ENCODE peak calls at places on chromosomes 12 and 14, in four cellular contexts. One of them, this sample, is unnamed.

GRCh38 chr12:80617733-80618132 is 89.7 kb upstream of the MYF6 start:
- DNase-seq in nucleus accumbens: no peak
- DNase-seq in cerebellar cortex: no peak
- DNase-seq in T47D: no peak
- DNase-seq in this sample: no peak

GRCh38 chr14:67964391-67964812 is 144.8 kb downstream of the RAD51B start:
- DNase-seq in nucleus accumbens: no peak
- DNase-seq in cerebellar cortex: no peak
- DNase-seq in T47D: peak; percentile 87
- DNase-seq in this sample: no peak

GRCh38 chr14:72291908-72292688 is 359.9 kb downstream of the RGS6 start:
- DNase-seq in nucleus accumbens: no peak
- DNase-seq in cerebellar cortex: peak; percentile 71
- DNase-seq in T47D: peak; percentile 77
- DNase-seq in this sample: peak; percentile 19

GRCh38 chr14:77648520-77649200 is 32.2 kb upstream of the SPTLC2 start:
- DNase-seq in nucleus accumbens: no peak
- DNase-seq in cerebellar cortex: no peak
- DNase-seq in T47D: no peak
- DNase-seq in this sample: no peak

GRCh38 chr14:52914295-52914694 is 36.6 kb downstream of the FERMT2 start:
- DNase-seq in nucleus accumbens: no peak
- DNase-seq in cerebellar cortex: no peak
- DNase-seq in T47D: no peak
- DNase-seq in this sample: no peak

GRCh38 chr14:64190974-64191502 is 103.1 kb downstream of the ESR2 start:
- DNase-seq in nucleus accumbens: no peak
- DNase-seq in cerebellar cortex: no peak
- DNase-seq in T47D: no peak
- DNase-seq in this sample: no peak

GRCh38 chr14:99742509-99743487 is 50.4 kb upstream of the EML1 start:
- DNase-seq in nucleus accumbens: no peak
- DNase-seq in cerebellar cortex: no peak
- DNase-seq in T47D: no peak
- DNase-seq in this sample: no peak

GRCh38 chr12:46893429-46893828 is 67.6 kb upstream of the SLC38A4 start:
- DNase-seq in nucleus accumbens: no peak
- DNase-seq in cerebellar cortex: no peak
- DNase-seq in T47D: no peak
- DNase-seq in this sample: no peak

GRCh38 chr12:81212996-81213696 is 135.3 kb downstream of the ACSS3 start:
- DNase-seq in nucleus accumbens: no peak
- DNase-seq in cerebellar cortex: no peak
- DNase-seq in T47D: no peak
- DNase-seq in this sample: no peak

GRCh38 chr12:51797301-51797700 is 51.2 kb downstream of the FIGNL2 start:
- DNase-seq in nucleus accumbens: no peak
- DNase-seq in cerebellar cortex: no peak
- DNase-seq in T47D: no peak
- DNase-seq in this sample: no peak

GRCh38 chr12:10361084-10361483 is 28.8 kb downstream of the KLRK1 start:
- DNase-seq in nucleus accumbens: no peak
- DNase-seq in cerebellar cortex: no peak
- DNase-seq in T47D: peak; percentile 88
- DNase-seq in this sample: no peak

This sample was measured in caudate nucleus.